ENCODE peak calls at places on chromosomes 13 and 19, in four cellular contexts. L is A549, O is GM12878, V is HepG2. J is an unnamed sample.

GRCh38 chr19:17944301-17944700 is 11.5 kb downstream of the CCDC124 start:
- DNase-seq in L (no peak), O (no peak), V (no peak), J (no peak)

GRCh38 chr13:48236528-48237353 is 3.7 kb downstream of the ITM2B start:
- DNase-seq in L (no peak), O (no peak), V (no peak), J (no peak)

GRCh38 chr19:50204811-50205675 is 1.6 kb downstream of the MYH14 start:
- DNase-seq in L (no peak), O (no peak), V (peak), J (peak)

GRCh38 chr19:3771906-3772450 is at the start of gene RAX2:
- DNase-seq in L (no peak), O (no peak), V (no peak), J (peak)

GRCh38 chr13:77345150-77345780 is 18.4 kb upstream of the MYCBP2 start:
- DNase-seq in L (no peak), O (no peak), V (no peak), J (no peak)

GRCh38 chr13:60453490-60453889 is 56.5 kb downstream of the TDRD3 start:
- DNase-seq in L (no peak), O (no peak), V (no peak), J (no peak)

GRCh38 chr13:28531195-28531955 is 36.4 kb upstream of the FLT1 start:
- DNase-seq in L (no peak), O (no peak), V (no peak), J (no peak)

GRCh38 chr19:4367781-4368127 is 24.4 kb downstream of the MPND start:
- DNase-seq in L (no peak), O (no peak), V (no peak), J (no peak)

GRCh38 chr19:29263305-29264080 is 50.5 kb upstream of the UQCRFS1 start:
- DNase-seq in L (peak), O (no peak), V (peak), J (peak)

GRCh38 chr13:71374471-71375041 is 492.4 kb downstream of the DACH1 start:
- DNase-seq in L (no peak), O (no peak), V (no peak), J (no peak)

GRCh38 chr19:10961763-10962536 is 1.1 kb downstream of the SMARCA4 start:
- DNase-seq in L (no peak), O (no peak), V (no peak), J (peak)

GRCh38 chr13:44364601-44365000 is 9.0 kb upstream of the SERP2 start:
- DNase-seq in L (peak), O (no peak), V (peak), J (no peak)

GRCh38 chr13:60182907-60183306 is 19.2 kb upstream of the DIAPH3 start:
- DNase-seq in L (no peak), O (no peak), V (no peak), J (no peak)

GRCh38 chr13:43880930-43881329 is 1.2 kb downstream of the LACC1 start:
- DNase-seq in L (no peak), O (no peak), V (no peak), J (no peak)

GRCh38 chr19:30444253-30444671 is 72.1 kb downstream of the ZNF536 start:
- DNase-seq in L (no peak), O (no peak), V (no peak), J (no peak)

DNA sequence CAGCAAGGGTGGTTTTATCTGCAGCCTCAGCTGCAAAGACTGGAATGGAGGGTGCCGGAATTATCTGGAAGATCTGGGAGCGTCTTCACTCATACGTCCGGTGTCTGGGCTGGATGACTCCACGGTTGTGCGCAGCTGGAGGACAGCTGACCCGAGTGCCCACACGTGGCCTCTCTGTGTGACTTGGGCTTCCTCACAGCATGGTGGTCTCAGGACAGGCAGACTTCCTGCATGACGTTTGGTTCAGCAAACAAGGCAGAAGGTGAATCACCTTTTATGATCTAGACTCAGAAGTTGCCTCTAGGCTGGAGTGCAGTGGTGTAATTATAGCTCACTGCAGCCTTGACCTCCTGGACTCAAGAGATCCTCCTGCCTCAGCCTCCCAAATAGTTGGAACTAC is 33.2 kb downstream of the CACNG6 start:
- DNase-seq in L (peak), O (no peak), V (peak), J (no peak)
- TF ChIP-seq POLR2AphosphoS2 in L (no peak), O (no peak), V (no peak), J (no peak)

DNA sequence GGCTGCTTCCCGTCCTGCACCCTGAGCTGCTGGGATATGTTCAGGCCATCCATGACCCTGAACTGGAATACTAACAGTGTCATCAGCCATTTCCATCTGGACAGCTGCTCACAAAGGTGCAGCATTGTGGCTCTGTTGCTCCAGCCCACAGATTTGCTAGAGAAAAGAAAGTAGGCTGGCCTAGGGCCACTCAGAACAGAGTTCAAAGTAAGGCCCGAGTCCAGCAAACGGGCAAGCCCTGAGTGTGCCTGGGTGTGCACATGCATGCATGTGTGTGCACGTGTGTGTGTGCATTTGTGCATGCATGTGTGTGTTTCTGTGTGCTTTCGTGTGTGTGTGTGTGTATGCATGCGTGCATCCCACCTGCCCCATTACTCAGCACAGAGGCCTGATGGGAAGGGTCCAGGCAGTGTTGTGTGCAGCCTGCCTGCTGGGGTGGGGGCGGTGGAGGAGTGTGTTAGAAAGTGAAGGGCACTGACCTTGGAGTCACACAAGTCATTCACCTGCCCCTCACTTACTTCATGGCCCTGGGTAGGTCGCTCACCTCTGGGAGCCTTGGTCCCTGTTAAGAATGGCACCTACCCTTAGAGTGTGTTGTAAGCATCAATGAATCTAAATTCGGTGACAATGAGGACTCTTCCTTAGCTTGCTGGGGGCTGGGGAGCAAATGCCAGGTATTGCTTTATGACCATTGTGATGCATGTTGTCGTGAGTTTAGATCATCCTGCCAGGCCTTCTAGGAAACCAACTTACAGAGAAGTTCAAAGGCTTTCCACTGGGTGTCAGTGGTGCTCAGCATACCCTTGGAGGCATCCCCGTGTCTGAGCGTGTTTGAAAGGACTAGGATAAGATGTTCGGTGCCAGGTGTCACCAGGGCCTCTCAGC is 53.2 kb downstream of the GPR12 start:
- DNase-seq in L (peak), O (no peak), V (peak), J (peak)
- TF ChIP-seq ESRRA in L (no peak), O (no peak), V (no peak), J (no peak)

DNA sequence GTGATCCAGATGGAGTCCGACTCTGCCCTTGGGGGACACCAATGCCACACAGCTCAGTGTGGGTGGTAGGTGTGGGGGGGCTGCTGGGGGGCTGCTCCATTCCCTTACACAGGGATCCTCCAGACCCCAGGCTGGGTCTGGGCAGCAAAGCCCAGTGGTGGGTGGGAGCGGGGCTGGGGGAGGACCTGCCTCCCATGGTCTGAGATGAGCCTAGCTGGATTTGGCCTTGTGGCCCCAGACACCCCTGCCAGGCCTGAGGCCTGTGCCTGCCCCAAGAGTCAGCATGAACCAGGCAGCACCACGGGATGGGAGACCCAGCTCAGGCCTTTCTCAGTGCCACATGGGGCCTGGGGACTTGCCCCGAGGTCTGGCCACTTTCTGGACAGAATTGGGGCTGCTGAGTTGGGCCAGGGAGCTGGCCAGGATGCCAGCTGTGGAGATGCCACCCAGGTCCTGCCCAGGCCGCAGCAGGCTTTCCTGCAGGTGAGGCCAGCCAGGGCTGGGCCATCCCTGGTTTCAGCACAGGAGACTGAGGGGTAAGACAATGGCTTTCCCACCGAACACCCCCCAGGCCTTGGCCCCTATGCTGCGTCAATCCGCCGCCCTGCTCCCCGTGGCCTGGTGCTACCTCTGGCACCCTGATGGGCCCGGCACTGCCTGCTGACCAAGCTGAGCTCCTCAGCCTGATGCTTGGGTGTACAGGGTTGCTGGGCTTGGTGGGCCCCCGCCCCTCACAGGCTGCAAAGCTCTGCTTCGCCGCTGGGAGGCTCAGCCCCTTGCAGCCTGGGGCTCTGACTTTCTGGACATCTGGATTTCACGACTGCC is 24.2 kb downstream of the CEBPG start:
- DNase-seq in L (no peak), O (no peak), V (peak), J (peak)
- TF ChIP-seq CHD2 in L (no peak), O (no peak), V (no peak), J (no peak)

DNA sequence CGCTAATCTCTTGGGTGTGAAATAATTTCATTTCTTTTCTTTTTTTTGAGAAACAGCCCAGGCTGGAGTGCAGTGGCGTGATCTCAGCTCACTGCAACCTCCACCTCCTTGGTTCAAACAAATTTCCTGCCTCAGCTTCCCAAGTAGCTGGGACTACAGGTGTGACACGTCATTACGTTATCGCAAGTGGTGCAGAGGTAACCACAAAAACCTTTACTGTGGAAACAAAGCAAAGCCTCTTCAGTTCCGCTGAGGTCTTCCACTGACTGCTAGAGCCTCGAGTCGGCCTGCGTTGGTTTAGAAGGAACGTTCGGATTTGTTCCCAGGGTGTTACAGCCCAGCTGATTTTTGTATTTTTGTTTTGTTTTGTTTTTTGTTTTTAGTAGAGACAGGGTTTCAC is 2.0 kb upstream of the ZNF784 start:
- DNase-seq in L (no peak), O (no peak), V (no peak), J (no peak)
- TF ChIP-seq POLR2AphosphoS2 in L (no peak), O (no peak), V (no peak), J (no peak)

GRCh38 chr13:79445968-79446645 is 34.8 kb upstream of the NDFIP2 start:
- DNase-seq in L (no peak), O (no peak), V (no peak), J (no peak)

GRCh38 chr13:79440958-79441553 is 35.0 kb upstream of the RBM26 start:
- DNase-seq in L (no peak), O (no peak), V (no peak), J (no peak)

GRCh38 chr13:79442706-79443105 is 36.7 kb upstream of the RBM26 start:
- DNase-seq in L (no peak), O (no peak), V (no peak), J (no peak)

GRCh38 chr13:79447141-79447540 is 33.8 kb upstream of the NDFIP2 start:
- DNase-seq in L (no peak), O (no peak), V (no peak), J (no peak)

DNA sequence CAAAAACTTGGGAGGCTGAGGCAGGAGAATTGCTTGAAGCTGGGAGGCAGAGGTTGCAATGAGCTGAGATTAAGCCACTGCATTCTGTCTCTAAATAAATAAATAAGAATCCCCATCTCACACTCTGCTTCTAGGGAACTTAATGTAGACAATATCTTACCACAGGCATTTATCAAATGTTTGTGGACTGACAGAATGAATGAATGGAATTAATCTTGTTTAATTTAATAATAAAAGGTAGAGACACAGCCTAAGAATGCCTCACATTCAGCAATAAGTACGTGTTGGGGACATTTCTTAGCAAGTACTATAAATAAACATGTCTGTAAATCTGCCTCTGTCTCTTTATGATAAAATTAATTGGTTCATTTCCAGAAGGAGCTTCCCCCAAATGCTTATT is 36.2 kb upstream of the RBM26 start:
- DNase-seq in L (no peak), O (no peak), V (no peak), J (no peak)
- TF ChIP-seq ESRRA in L (no peak), O (no peak), V (no peak), J (no peak)

GRCh38 chr19:1883784-1884183 is 1.5 kb downstream of the ABHD17A start:
- DNase-seq in L (no peak), O (no peak), V (no peak), J (no peak)

GRCh38 chr19:1882786-1883692 is 2.3 kb downstream of the ABHD17A start:
- DNase-seq in L (no peak), O (no peak), V (no peak), J (no peak)

GRCh38 chr19:1882089-1882785 is 3.1 kb downstream of the ABHD17A start:
- DNase-seq in L (no peak), O (no peak), V (no peak), J (no peak)

GRCh38 chr19:1884291-1884718 is 991 bp downstream of the ABHD17A start:
- DNase-seq in L (no peak), O (no peak), V (no peak), J (peak)

DNA sequence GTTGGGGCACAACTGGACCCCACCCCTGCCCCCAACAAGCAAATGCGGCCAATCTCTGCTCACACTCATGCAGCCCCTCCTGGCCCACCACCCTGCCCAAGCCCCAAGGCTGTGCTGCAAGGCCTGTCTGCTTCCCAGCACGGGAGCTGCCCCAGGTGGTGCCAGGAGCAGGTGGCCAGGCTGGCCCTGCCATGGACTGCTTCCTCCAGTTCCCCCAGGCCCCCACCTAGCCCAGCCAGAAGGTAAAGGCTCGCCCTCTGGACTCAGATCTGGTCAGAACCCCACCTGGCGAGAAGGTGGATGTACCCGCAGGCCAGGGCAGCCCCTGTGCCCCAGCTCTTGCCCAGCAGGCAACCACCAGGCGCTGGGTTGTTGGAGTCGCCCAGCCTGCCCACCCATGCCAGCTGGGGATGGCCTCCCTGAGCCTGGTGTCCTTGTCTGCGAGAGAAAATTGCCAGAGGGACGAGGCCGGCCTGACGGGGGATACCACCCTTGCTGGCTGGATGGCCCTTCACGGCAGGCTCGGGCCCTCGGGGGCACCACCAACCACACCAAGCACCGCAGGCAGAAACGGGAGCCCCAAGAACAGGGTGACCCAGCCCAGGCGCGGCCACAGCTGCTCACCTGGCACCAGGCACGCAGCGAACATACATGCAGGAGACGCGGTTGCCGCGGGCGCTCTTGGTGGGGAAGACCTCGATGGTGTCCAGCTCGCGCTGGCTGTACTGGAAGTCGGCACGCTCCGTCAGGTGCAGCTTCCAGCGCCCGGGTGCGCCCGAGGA is 4.5 kb downstream of the ABHD17A start:
- DNase-seq in L (no peak), O (no peak), V (no peak), J (no peak)
- TF ChIP-seq CHD2 in L (no peak), O (no peak), V (no peak), J (no peak)

GRCh38 chr13:46274094-46274698 is 62.5 kb downstream of the LRRC63 start:
- DNase-seq in L (no peak), O (no peak), V (no peak), J (no peak)

GRCh38 chr13:46281779-46282178 is 70.1 kb downstream of the LRRC63 start:
- DNase-seq in L (peak), O (no peak), V (no peak), J (no peak)

DNA sequence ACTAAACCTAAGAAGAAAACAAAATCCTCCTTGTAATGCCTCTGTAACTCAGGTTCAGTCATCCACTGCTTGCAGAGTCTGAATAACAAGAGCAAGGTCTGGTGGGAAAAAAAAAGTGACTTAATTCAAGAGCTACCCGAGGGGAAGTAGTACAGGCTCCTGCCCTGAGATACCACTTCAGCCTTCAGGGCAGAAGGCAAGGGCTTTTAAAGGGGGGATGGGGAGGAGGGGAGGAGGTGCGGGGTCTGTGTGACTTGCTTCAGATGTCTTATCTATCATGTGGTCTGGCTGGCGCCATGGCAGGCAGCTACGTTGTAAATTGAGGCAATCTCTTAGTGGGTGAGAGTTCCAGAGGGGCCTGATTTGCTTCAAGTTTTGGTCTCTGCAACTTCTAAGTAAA is 66.7 kb downstream of the LRRC63 start:
- DNase-seq in L (no peak), O (no peak), V (no peak), J (peak)
- TF ChIP-seq POLR2AphosphoS2 in L (no peak), O (no peak), V (no peak), J (no peak)

GRCh38 chr13:42038661-42039456 is 9.6 kb upstream of the DGKH start:
- DNase-seq in L (no peak), O (no peak), V (no peak), J (no peak)

GRCh38 chr13:42041017-42041683 is 7.3 kb upstream of the DGKH start:
- DNase-seq in L (peak), O (peak), V (no peak), J (peak)

GRCh38 chr13:42040730-42041016 is 7.8 kb upstream of the DGKH start:
- DNase-seq in L (no peak), O (no peak), V (no peak), J (no peak)

GRCh38 chr13:42039946-42040729 is 8.3 kb upstream of the DGKH start:
- DNase-seq in L (peak), O (peak), V (no peak), J (peak)

GRCh38 chr13:42039457-42039945 is 8.9 kb upstream of the DGKH start:
- DNase-seq in L (peak), O (peak), V (no peak), J (peak)
- TF ChIP-seq ESRRA in L (no peak), O (no peak), V (no peak), J (no peak)

J was measured in K562.